ENCODE peak calls at places on chromosomes 16 and 17, in ten cellular contexts. J is effector memory CD4-positive, alpha-beta T cell; G is CD8-positive, alpha-beta memory T cell; A is cardiac fibroblast; S is AG10803; L is GM12864; H is heart right ventricle; E is AG04450; Y is cardiac muscle cell; I is coronary artery. P is an unnamed sample.

GRCh38 chr17:9053406-9053805 is 32.1 kb downstream of the NTN1 start:
- DNase-seq in A (no peak), E (no peak), L (no peak), I (no peak), S (no peak), J (no peak), H (no peak), Y (no peak), G (no peak), P (no peak)

GRCh38 chr17:49021095-49021767 is 24.0 kb downstream of the IGF2BP1 start:
- DNase-seq in I (no peak), L (no peak), H (no peak), J (no peak), S (peak), Y (no peak), E (no peak), G (no peak), A (peak), P (no peak)

GRCh38 chr17:4566785-4567184 is 6.4 kb upstream of the GGT6 start:
- DNase-seq in Y (peak), I (no peak), J (no peak), L (no peak), H (no peak), E (no peak), G (no peak), S (peak), A (peak), P (peak)

GRCh38 chr17:40726919-40727318 is 23.4 kb upstream of the KRT24 start:
- DNase-seq in Y (no peak), I (no peak), E (no peak), A (peak), H (no peak), G (peak), L (no peak), S (no peak), J (no peak), P (peak)

GRCh38 chr16:49800876-49801275 is 55.0 kb downstream of the ZNF423 start:
- DNase-seq in G (no peak), J (no peak), A (no peak), I (no peak), L (no peak), S (no peak), H (no peak), Y (no peak), E (no peak), P (no peak)

GRCh38 chr16:28167221-28167620 is 44.5 kb downstream of the XPO6 start:
- DNase-seq in S (no peak), H (no peak), E (no peak), G (no peak), I (no peak), J (no peak), A (no peak), Y (no peak), L (no peak), P (no peak)

GRCh38 chr17:11589706-11590105 is 8.6 kb upstream of the DNAH9 start:
- DNase-seq in I (no peak), S (no peak), H (no peak), Y (no peak), J (no peak), G (no peak), A (no peak), E (no peak), L (no peak), P (no peak)

GRCh38 chr16:11319529-11320146 is 25.6 kb upstream of the RMI2 start:
- DNase-seq in I (no peak), L (no peak), Y (no peak), S (no peak), A (no peak), E (no peak), J (no peak), H (no peak), G (no peak), P (no peak)

GRCh38 chr17:1047177-1047885 is 50.4 kb downstream of the TIMM22 start:
- DNase-seq in J (no peak), A (peak), E (peak), S (no peak), I (peak), L (no peak), G (no peak), H (peak), Y (peak), P (no peak)

GRCh38 chr17:41777579-41778188 is 8.8 kb downstream of the JUP start:
- DNase-seq in H (peak), E (peak), G (no peak), S (peak), A (peak), I (no peak), Y (no peak), L (no peak), J (no peak), P (no peak)

GRCh38 chr17:15238064-15238463 is 27.1 kb downstream of the PMP22 start:
- DNase-seq in J (no peak), A (no peak), E (no peak), L (no peak), Y (no peak), G (no peak), I (no peak), S (no peak), H (no peak), P (no peak)

GRCh38 chr17:15233971-15234370 is 31.2 kb downstream of the PMP22 start:
- DNase-seq in S (no peak), Y (no peak), H (no peak), I (no peak), J (no peak), A (no peak), G (no peak), E (no peak), L (no peak), P (no peak)

GRCh38 chr17:15237106-15237425 is 28.1 kb downstream of the PMP22 start:
- DNase-seq in I (no peak), Y (no peak), G (no peak), L (no peak), A (no peak), S (no peak), E (no peak), J (no peak), H (no peak), P (no peak)

GRCh38 chr17:15239471-15239870 is 25.7 kb downstream of the PMP22 start:
- DNase-seq in H (no peak), S (no peak), L (no peak), G (no peak), A (no peak), E (no peak), J (no peak), Y (no peak), I (no peak), P (no peak)

GRCh38 chr17:15236281-15237105 is 28.6 kb downstream of the PMP22 start:
- DNase-seq in G (no peak), I (no peak), J (no peak), L (no peak), H (no peak), Y (no peak), E (no peak), A (no peak), S (no peak), P (peak)
- H3K4me3 ChIP-seq in G (no peak), I (no peak), J (no peak), L (no peak), H (no peak), Y (no peak), E (no peak), A (no peak), S (no peak), P (no peak)

DNA sequence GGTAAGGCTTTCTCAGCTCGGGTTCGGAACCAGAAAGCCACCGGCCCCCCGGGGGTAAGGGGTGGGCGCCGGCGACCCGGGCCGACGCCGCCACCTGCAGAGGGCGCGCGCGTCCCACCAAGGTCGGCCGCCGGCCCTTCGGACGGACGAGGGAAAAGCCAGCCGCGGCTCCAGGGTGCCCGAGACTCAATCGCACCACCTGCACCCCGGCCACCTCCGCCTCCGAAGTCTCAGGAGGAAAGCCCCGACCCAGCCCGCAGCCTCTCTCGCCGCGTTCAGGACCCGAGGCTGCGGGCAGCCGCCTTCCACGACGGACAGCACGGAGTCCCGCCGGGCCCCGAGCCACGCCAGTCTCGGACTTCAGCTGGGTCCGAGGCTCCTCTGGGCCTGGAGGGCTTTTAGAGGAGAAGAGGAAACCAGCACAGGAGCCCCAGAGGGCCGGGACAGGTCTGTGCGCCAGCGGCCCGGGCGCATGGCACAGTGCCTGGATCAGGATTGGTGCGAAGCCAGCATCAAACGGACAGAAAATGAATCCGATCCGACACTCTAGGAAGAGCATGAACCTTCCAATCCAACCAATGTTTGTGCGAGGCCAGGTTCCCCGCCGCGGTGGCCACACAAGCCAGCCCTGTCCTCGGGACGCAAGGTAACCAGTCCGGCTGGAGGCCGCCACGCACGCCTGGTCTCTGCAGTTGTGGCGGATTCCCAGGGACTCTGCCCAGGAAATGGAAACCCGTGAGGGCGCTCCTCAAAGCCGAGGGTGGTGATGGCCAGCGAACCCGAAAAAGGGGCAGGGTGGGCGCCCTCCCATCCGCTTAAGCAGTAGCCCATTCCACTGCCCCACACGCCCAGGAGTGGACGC is 6.7 kb downstream of the CBX8 start:
- DNase-seq in Y (peak), L (no peak), E (no peak), A (peak), J (no peak), S (no peak), I (no peak), G (no peak), H (peak), P (no peak)
- H3K4me3 ChIP-seq in Y (peak), L (no peak), E (peak), A (no peak), J (no peak), S (no peak), I (peak), G (no peak), H (peak), P (no peak)

DNA sequence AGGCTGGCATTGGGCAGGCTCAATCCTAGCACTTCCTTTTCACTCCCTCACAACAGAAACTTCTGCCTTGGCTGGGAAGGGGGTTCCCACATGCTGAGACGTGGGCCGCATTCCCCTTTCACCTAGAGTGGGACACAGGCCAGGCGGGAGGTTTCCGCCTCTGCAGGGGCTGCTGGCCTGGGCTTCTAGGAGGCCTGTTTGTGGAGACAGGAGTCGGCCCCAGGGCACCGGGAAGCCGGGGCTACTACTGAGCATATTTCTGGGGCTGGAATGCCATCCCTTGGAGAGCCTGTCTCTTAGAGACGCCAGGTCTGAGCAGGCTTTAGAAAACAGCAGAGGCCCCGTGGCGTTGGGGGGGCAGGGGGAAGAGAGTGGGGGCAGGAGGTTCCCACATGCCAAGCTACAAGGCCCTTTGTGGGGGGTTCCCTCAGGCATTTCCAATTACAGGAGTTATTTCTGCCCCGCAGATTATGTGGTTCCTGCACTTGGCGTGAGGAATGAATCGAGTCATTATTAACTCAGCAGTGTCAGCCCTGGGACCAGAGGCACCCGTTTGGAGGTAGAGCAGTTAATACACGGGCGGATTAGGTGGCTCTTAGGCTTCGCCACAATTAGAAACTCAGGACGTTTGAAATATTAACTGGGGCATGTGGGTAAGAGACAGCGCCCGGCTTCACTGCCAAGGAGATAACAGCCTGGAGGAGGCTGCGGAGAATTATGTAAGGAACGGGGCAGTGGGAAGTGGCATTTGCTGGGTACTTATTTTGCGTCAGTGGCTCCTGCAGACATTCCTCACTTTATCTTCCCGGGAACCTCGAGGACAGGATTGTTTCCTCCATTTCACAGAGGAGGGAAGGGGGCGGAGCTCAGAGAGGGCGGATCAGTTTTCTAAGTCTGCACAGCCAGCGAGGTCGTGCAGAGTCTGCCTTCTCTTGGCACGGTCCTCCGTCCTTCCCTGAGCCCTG is 162.5 kb downstream of the MAF start:
- DNase-seq in L (no peak), S (no peak), I (peak), J (no peak), H (peak), A (peak), G (no peak), Y (no peak), E (no peak), P (no peak)
- H3K4me3 ChIP-seq in L (no peak), S (no peak), I (peak), J (no peak), H (peak), A (no peak), G (no peak), Y (no peak), E (no peak), P (no peak)

GRCh38 chr17:78343433-78344201 is 16.3 kb downstream of the SOCS3 start:
- DNase-seq in E (no peak), J (peak), L (no peak), Y (no peak), G (peak), I (no peak), H (no peak), S (no peak), A (no peak), P (peak)

GRCh38 chr17:78341559-78342437 is 18.1 kb downstream of the SOCS3 start:
- DNase-seq in I (peak), H (peak), J (no peak), A (peak), S (peak), L (no peak), E (no peak), Y (peak), G (no peak), P (no peak)

GRCh38 chr17:78342438-78343098 is 17.3 kb downstream of the SOCS3 start:
- DNase-seq in G (no peak), L (no peak), S (peak), I (peak), A (peak), Y (no peak), J (no peak), E (no peak), H (peak), P (no peak)

GRCh38 chr17:78344666-78345065 is 15.2 kb downstream of the SOCS3 start:
- DNase-seq in E (no peak), G (no peak), Y (no peak), H (no peak), A (no peak), S (no peak), L (no peak), J (no peak), I (no peak), P (no peak)

DNA sequence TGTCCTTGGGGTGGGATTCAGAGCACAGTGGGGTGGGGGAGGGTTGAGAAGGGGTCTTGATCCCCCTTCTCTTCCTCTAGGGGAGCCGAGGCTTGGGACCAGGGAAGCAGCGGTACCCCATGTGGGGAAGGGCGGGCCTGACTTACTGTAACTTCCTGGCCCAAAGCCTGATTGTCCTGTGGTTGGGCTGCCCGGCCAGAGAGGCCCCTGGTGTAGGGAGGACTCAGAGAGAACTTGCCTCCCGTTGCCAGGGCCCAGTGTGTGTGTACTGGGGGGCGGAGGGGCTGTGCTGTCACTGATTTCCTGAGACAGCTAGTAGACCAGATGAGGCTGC is 16.8 kb downstream of the SOCS3 start:
- DNase-seq in H (peak), I (peak), S (peak), J (no peak), Y (no peak), E (no peak), G (no peak), L (no peak), A (peak), P (no peak)
- H3K4me3 ChIP-seq in H (peak), I (peak), S (peak), J (peak), Y (no peak), E (no peak), G (peak), L (no peak), A (no peak), P (no peak)

GRCh38 chr17:81423698-81424071 is 28.4 kb downstream of the BAHCC1 start:
- DNase-seq in I (no peak), G (no peak), J (no peak), S (no peak), A (no peak), L (no peak), H (no peak), E (no peak), Y (no peak), P (no peak)
- H3K4me3 ChIP-seq in I (peak), G (no peak), J (no peak), S (no peak), A (no peak), L (no peak), H (no peak), E (peak), Y (no peak), P (no peak)

GRCh38 chr16:88936913-88937666 is 39.9 kb downstream of the CBFA2T3 start:
- DNase-seq in S (no peak), E (no peak), H (peak), G (no peak), J (no peak), I (no peak), Y (no peak), A (no peak), L (no peak), P (no peak)
- H3K4me3 ChIP-seq in S (no peak), E (no peak), H (peak), G (no peak), J (no peak), I (peak), Y (no peak), A (no peak), L (no peak), P (no peak)